ENCODE peak calls at places on chromosomes 5 and 9, in six cellular contexts. P is fibroblast of lung, R is neural progenitor cell, O is pancreas, B is HCT116, T is H9. W is an unnamed sample. For H3K9me3, the result is how much of the 10 kb centered on the place peaks cover.

GRCh38 chr5:108735790-108736189 is 11.9 kb upstream of the FER start:
- DNase-seq in R (no peak), T (no peak), B (no peak), O (no peak), P (no peak), W (no peak)

GRCh38 chr9:101443358-101443757 is 7.8 kb upstream of the ALDOB start:
- DNase-seq in R (no peak), P (no peak), T (no peak), B (no peak), O (peak), W (no peak)

GRCh38 chr9:128011071-128011817 is 30.5 kb upstream of the EEIG1 start:
- DNase-seq in T (no peak), B (no peak), P (no peak), O (no peak), R (no peak), W (peak)

GRCh38 chr5:16480821-16481538 is 15.4 kb upstream of the ZNF622 start:
- DNase-seq in P (no peak), T (no peak), O (no peak), B (no peak), R (no peak), W (no peak)

GRCh38 chr9:127854169-127854833 is at the start of gene ENG:
- DNase-seq in O (no peak), T (peak), B (no peak), P (peak), R (no peak), W (peak)

GRCh38 chr5:80083115-80083890 is 48.2 kb downstream of the THBS4 start:
- DNase-seq in P (peak), O (no peak), B (peak), T (peak), R (peak), W (peak)

GRCh38 chr9:131697908-131698714 is 41.8 kb downstream of the RAPGEF1 start:
- DNase-seq in T (peak), R (no peak), P (no peak), O (no peak), B (no peak), W (no peak)

GRCh38 chr5:82421119-82421518 is 143.0 kb upstream of the RPS23 start:
- DNase-seq in R (no peak), O (no peak), B (peak), T (no peak), P (peak), W (peak)

GRCh38 chr5:173281910-173282309 is 46.3 kb downstream of the STC2 start:
- DNase-seq in B (no peak), T (peak), O (no peak), P (peak), R (peak), W (peak)

GRCh38 chr5:79567926-79568549 is 44.2 kb upstream of the TENT2 start:
- DNase-seq in O (no peak), T (no peak), B (no peak), P (peak), R (peak), W (peak)

GRCh38 chr5:179044765-179045164 is 15.4 kb upstream of the ZNF354C start:
- DNase-seq in P (no peak), R (no peak), B (no peak), T (no peak), O (no peak), W (no peak)
- H3K9me3 ChIP-seq in P (under half), R (under half), B (under half), T (under half), O (under half), W (under half)

GRCh38 chr9:98075332-98075805 is 18.8 kb downstream of the NANS start:
- DNase-seq in O (no peak), R (no peak), P (peak), B (peak), T (no peak), W (peak)
- H3K27ac ChIP-seq in O (no peak), R (no peak), P (peak), B (no peak), T (peak), W (peak)

GRCh38 chr9:104810421-104811339 is 46.8 kb downstream of the NIPSNAP3B start:
- DNase-seq in T (no peak), B (no peak), P (peak), R (no peak), O (peak), W (no peak)

GRCh38 chr9:104802906-104803305 is 39.0 kb downstream of the NIPSNAP3B start:
- DNase-seq in R (no peak), O (no peak), P (no peak), T (no peak), B (no peak), W (no peak)

GRCh38 chr9:104805441-104805840 is 41.5 kb downstream of the NIPSNAP3B start:
- DNase-seq in B (no peak), T (no peak), O (no peak), P (no peak), R (no peak), W (no peak)

DNA sequence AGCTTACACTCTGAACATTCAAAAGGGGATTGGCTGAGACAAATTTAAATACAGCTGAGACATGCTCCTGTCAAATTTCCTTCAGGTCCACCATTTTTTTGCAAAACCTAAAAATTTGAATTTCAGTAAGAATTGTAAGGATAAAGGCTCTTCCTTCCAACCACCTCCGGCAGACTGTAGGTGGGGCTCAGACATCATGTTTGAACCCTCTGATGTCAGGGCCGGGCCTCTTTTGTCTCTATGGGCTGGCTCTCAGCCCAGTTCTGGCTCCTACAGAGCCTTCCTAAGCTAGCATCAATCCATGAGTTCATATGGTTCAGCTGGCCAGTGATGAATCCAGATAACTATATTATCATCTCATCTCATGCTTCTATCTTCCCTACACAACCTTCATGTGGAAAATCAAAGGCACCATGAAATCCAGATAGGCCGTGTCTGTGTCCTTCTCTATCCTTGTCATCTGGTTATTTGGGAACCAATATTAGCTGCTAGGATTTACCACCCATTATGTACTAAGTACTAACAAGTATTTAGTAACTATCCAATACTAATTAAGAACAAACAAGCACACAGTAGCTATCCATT is 44.2 kb downstream of the NIPSNAP3B start:
- DNase-seq in B (no peak), R (peak), T (peak), P (peak), O (no peak), W (no peak)
- TF ChIP-seq CTCF in B (no peak), R (peak), T (peak), P (peak), O (no peak), W (peak)

DNA sequence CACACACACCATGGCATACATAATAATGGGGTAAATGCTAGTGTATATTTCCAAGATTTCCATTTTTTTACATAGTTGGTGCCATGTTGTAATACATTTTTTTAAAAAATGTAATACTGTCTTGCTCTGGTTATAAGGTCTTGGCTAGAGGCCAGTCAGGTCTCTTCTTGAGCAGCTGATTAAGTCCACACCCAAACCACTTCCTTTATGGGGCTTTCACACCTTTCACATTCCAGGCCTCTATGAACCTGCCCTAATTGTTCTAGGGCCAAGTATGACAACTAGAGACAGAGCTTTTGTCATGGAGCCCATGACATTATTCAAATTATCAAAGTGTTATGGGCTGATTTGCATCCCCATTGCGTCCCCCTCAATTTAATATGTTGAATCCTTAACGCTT is 495.6 kb upstream of the CTNND2 start:
- DNase-seq in T (no peak), P (no peak), B (no peak), O (no peak), R (no peak), W (no peak)
- H3K9me3 ChIP-seq in T (under half), P (under half), B (under half), O (under half), R (under half), W (under half)

GRCh38 chr5:142053434-142054253 is 40.8 kb upstream of the GNPDA1 start:
- DNase-seq in R (no peak), T (no peak), B (peak), P (peak), O (no peak), W (peak)
- H3K27ac ChIP-seq in R (no peak), T (no peak), B (no peak), P (no peak), O (no peak), W (no peak)